ENCODE peak calls at places on chromosomes 11 and 22, in six cellular contexts. One of them, this sample, is unnamed.

GRCh38 chr22:47850644-47851151 is 1088.2 kb downstream of the TBC1D22A start:
- DNase-seq in IMR-90: no peak
- DNase-seq in K562: peak; percentile 1
- DNase-seq in gastrocnemius medialis: no peak
- DNase-seq in brain microvascular endothelial cell: no peak
- DNase-seq in psoas muscle: no peak
- DNase-seq in this sample: no peak

GRCh38 chr11:3971756-3972404 is 116.4 kb downstream of the STIM1 start:
- DNase-seq in psoas muscle: no peak
- DNase-seq in gastrocnemius medialis: no peak
- DNase-seq in K562: no peak
- DNase-seq in IMR-90: peak; percentile 46
- DNase-seq in brain microvascular endothelial cell: no peak
- DNase-seq in this sample: no peak

GRCh38 chr11:48354013-48354412 is 12.3 kb downstream of the OR4C5 start:
- DNase-seq in IMR-90: no peak
- DNase-seq in brain microvascular endothelial cell: no peak
- DNase-seq in gastrocnemius medialis: no peak
- DNase-seq in psoas muscle: no peak
- DNase-seq in K562: no peak
- DNase-seq in this sample: no peak

GRCh38 chr11:662689-663274 is 25.7 kb downstream of the DRD4 start:
- DNase-seq in K562: peak; percentile 53
- DNase-seq in IMR-90: peak; percentile 47
- DNase-seq in brain microvascular endothelial cell: peak; percentile 60
- DNase-seq in psoas muscle: peak; percentile 69
- DNase-seq in gastrocnemius medialis: no peak
- DNase-seq in this sample: peak; percentile 65

GRCh38 chr22:46674367-46674781 is 54.2 kb downstream of the GRAMD4 start:
- DNase-seq in psoas muscle: peak; percentile 64
- DNase-seq in brain microvascular endothelial cell: no peak
- DNase-seq in gastrocnemius medialis: no peak
- DNase-seq in IMR-90: no peak
- DNase-seq in K562: no peak
- DNase-seq in this sample: peak; percentile 66

GRCh38 chr11:33475999-33476398 is 218.8 kb downstream of the HIPK3 start:
- DNase-seq in K562: peak; percentile 2
- DNase-seq in gastrocnemius medialis: no peak
- DNase-seq in brain microvascular endothelial cell: peak; percentile 58
- DNase-seq in psoas muscle: no peak
- DNase-seq in IMR-90: peak; percentile 57
- DNase-seq in this sample: no peak

GRCh38 chr22:49307071-49307830 is 520.4 kb downstream of the BRD1 start:
- DNase-seq in K562: no peak
- DNase-seq in IMR-90: no peak
- DNase-seq in psoas muscle: no peak
- DNase-seq in gastrocnemius medialis: no peak
- DNase-seq in brain microvascular endothelial cell: no peak
- DNase-seq in this sample: no peak

GRCh38 chr11:122235615-122236014 is 119.6 kb upstream of the BLID start:
- DNase-seq in psoas muscle: peak; percentile 57
- DNase-seq in brain microvascular endothelial cell: peak; percentile 33
- DNase-seq in gastrocnemius medialis: peak; percentile 87
- DNase-seq in IMR-90: peak; percentile 96
- DNase-seq in K562: no peak
- DNase-seq in this sample: peak; percentile 20

GRCh38 chr11:6362185-6362867 is 27.9 kb upstream of the SMPD1 start:
- DNase-seq in psoas muscle: peak; percentile 80
- DNase-seq in brain microvascular endothelial cell: no peak
- DNase-seq in IMR-90: no peak
- DNase-seq in gastrocnemius medialis: peak; percentile 88
- DNase-seq in K562: no peak
- DNase-seq in this sample: peak; percentile 86

GRCh38 chr11:98616256-98616655 is 404.5 kb upstream of the CNTN5 start:
- DNase-seq in K562: no peak
- DNase-seq in psoas muscle: no peak
- DNase-seq in IMR-90: no peak
- DNase-seq in brain microvascular endothelial cell: no peak
- DNase-seq in gastrocnemius medialis: no peak
- DNase-seq in this sample: no peak

GRCh38 chr22:49964493-49965290 is 4.1 kb downstream of the PIM3 start:
- DNase-seq in IMR-90: no peak
- DNase-seq in K562: no peak
- DNase-seq in psoas muscle: peak; percentile 25
- DNase-seq in brain microvascular endothelial cell: no peak
- DNase-seq in gastrocnemius medialis: no peak
- DNase-seq in this sample: peak; percentile 9

GRCh38 chr11:61392991-61393595 is 706 bp downstream of the TMEM216 start:
- DNase-seq in gastrocnemius medialis: no peak
- DNase-seq in psoas muscle: no peak
- DNase-seq in brain microvascular endothelial cell: no peak
- DNase-seq in IMR-90: peak; percentile 34
- DNase-seq in K562: peak; percentile 45
- DNase-seq in this sample: no peak

GRCh38 chr11:111512296-111513239 is at the start of gene BTG4:
- DNase-seq in brain microvascular endothelial cell: no peak
- DNase-seq in gastrocnemius medialis: no peak
- DNase-seq in IMR-90: no peak
- DNase-seq in K562: peak; percentile 17
- DNase-seq in psoas muscle: peak; percentile 21
- DNase-seq in this sample: no peak

GRCh38 chr11:25702417-25702816 is 629.5 kb upstream of the ANO3 start:
- DNase-seq in gastrocnemius medialis: no peak
- DNase-seq in brain microvascular endothelial cell: no peak
- DNase-seq in IMR-90: no peak
- DNase-seq in psoas muscle: no peak
- DNase-seq in K562: no peak
- DNase-seq in this sample: no peak

GRCh38 chr11:279966-280761 is 2.0 kb downstream of the NLRP6 start:
- DNase-seq in IMR-90: peak; percentile 30
- DNase-seq in psoas muscle: no peak
- DNase-seq in brain microvascular endothelial cell: no peak
- DNase-seq in K562: no peak
- DNase-seq in gastrocnemius medialis: no peak
- DNase-seq in this sample: peak; percentile 5

GRCh38 chr11:6755303-6755952 is 16.3 kb downstream of the OR2AG2 start:
- DNase-seq in K562: peak; percentile 59
- DNase-seq in IMR-90: peak; percentile 34
- DNase-seq in gastrocnemius medialis: no peak
- DNase-seq in brain microvascular endothelial cell: peak; percentile 43
- DNase-seq in psoas muscle: no peak
- DNase-seq in this sample: no peak

GRCh38 chr22:46674906-46675305 is 54.7 kb downstream of the GRAMD4 start:
- DNase-seq in K562: no peak
- DNase-seq in IMR-90: no peak
- DNase-seq in gastrocnemius medialis: no peak
- DNase-seq in brain microvascular endothelial cell: no peak
- DNase-seq in psoas muscle: no peak
- DNase-seq in this sample: no peak

GRCh38 chr11:64638017-64638664 is 47.1 kb downstream of the SLC22A12 start:
- DNase-seq in IMR-90: no peak
- DNase-seq in K562: no peak
- DNase-seq in brain microvascular endothelial cell: no peak
- DNase-seq in gastrocnemius medialis: no peak
- DNase-seq in psoas muscle: no peak
- DNase-seq in this sample: no peak

GRCh38 chr11:13128381-13128780 is 119.3 kb downstream of the RASSF10 start:
- DNase-seq in psoas muscle: no peak
- DNase-seq in gastrocnemius medialis: no peak
- DNase-seq in K562: no peak
- DNase-seq in IMR-90: peak; percentile 63
- DNase-seq in brain microvascular endothelial cell: no peak
- DNase-seq in this sample: no peak

GRCh38 chr11:89452780-89453179 is 38.4 kb downstream of the NOX4 start:
- DNase-seq in brain microvascular endothelial cell: no peak
- DNase-seq in IMR-90: no peak
- DNase-seq in psoas muscle: no peak
- DNase-seq in K562: no peak
- DNase-seq in gastrocnemius medialis: no peak
- DNase-seq in this sample: no peak

GRCh38 chr11:34134765-34135164 is 29.3 kb downstream of the NAT10 start:
- DNase-seq in psoas muscle: no peak
- DNase-seq in IMR-90: no peak
- DNase-seq in brain microvascular endothelial cell: no peak
- DNase-seq in K562: no peak
- DNase-seq in gastrocnemius medialis: no peak
- DNase-seq in this sample: no peak

GRCh38 chr11:35174666-35175065 is 35.7 kb downstream of the CD44 start:
- DNase-seq in gastrocnemius medialis: no peak
- DNase-seq in K562: no peak
- DNase-seq in psoas muscle: no peak
- DNase-seq in IMR-90: peak; percentile 90
- DNase-seq in brain microvascular endothelial cell: peak; percentile 74
- DNase-seq in this sample: no peak

GRCh38 chr11:78228467-78228866 is 39.7 kb downstream of the USP35 start:
- DNase-seq in gastrocnemius medialis: no peak
- DNase-seq in K562: peak; percentile 73
- DNase-seq in psoas muscle: no peak
- DNase-seq in IMR-90: peak; percentile 55
- DNase-seq in brain microvascular endothelial cell: peak; percentile 28
- DNase-seq in this sample: peak; percentile 55

GRCh38 chr11:118699508-118700220 is 20.2 kb upstream of the TREH start:
- DNase-seq in K562: no peak
- DNase-seq in brain microvascular endothelial cell: no peak
- DNase-seq in gastrocnemius medialis: no peak
- DNase-seq in IMR-90: no peak
- DNase-seq in psoas muscle: no peak
- DNase-seq in this sample: no peak

DNA sequence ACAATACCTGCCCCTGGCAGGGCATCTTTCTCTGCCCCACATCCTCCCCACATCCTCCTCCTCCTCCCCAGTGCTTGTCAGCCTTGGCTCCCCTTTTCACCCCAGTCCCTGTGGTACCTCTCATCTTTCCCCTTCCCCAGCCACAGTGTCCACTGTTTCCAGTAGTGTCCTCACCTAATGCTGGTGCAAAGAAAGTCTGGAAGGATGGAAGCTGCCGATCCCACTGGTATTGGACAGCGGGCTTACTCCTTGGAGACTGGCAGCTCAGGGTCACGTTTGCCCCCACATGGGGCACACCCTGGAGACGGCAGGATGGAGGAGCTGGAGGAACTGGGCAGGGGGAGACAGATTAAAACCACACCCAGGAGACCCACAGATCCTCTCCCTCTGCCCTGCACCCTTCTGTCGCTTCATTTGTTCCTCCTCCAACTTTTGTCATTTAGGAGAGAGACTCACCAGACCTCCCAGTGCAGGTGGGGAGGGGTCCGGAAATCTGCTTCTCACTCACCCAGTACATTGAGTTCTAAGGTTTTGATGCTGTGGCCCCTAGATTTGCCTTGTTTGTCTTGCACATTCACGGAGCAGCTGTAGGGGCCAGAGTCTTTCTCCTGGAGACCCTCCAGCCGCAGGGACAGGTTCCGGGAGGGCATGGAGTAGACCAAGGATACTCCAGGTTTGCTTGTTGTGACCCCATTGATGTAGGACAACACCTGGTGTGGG is 4.1 kb upstream of the VSIG2 start:
- DNase-seq in K562: no peak
- DNase-seq in brain microvascular endothelial cell: no peak
- DNase-seq in gastrocnemius medialis: no peak
- DNase-seq in psoas muscle: no peak
- DNase-seq in IMR-90: no peak
- DNase-seq in this sample: no peak
- H3K27me3 ChIP-seq in K562: peaks cover 60% of the 10 kb centered on the region
- H3K27me3 ChIP-seq in brain microvascular endothelial cell: no peaks in the 10 kb centered on the region
- H3K27me3 ChIP-seq in gastrocnemius medialis: peaks cover 58% of the 10 kb centered on the region
- H3K27me3 ChIP-seq in psoas muscle: peaks cover 18% of the 10 kb centered on the region
- H3K27me3 ChIP-seq in IMR-90: peaks cover 9% of the 10 kb centered on the region
- H3K27me3 ChIP-seq in this sample: peaks cover 52% of the 10 kb centered on the region

GRCh38 chr11:95108671-95109551 is 19.3 kb downstream of the ENDOD1 start:
- DNase-seq in gastrocnemius medialis: no peak
- DNase-seq in IMR-90: peak; percentile 14
- DNase-seq in K562: peak; percentile 92
- DNase-seq in psoas muscle: no peak
- DNase-seq in brain microvascular endothelial cell: peak; percentile 86
- DNase-seq in this sample: peak; percentile 37
- H3K27ac ChIP-seq in gastrocnemius medialis: peak overlapping the region; percentile 89
- H3K27ac ChIP-seq in IMR-90: no peak overlapping the region
- H3K27ac ChIP-seq in K562: peak overlapping the region; percentile 88
- H3K27ac ChIP-seq in psoas muscle: peak overlapping the region; percentile 94
- H3K27ac ChIP-seq in brain microvascular endothelial cell: peak overlapping the region; percentile 88
- H3K27ac ChIP-seq in this sample: peak overlapping the region; percentile 54

DNA sequence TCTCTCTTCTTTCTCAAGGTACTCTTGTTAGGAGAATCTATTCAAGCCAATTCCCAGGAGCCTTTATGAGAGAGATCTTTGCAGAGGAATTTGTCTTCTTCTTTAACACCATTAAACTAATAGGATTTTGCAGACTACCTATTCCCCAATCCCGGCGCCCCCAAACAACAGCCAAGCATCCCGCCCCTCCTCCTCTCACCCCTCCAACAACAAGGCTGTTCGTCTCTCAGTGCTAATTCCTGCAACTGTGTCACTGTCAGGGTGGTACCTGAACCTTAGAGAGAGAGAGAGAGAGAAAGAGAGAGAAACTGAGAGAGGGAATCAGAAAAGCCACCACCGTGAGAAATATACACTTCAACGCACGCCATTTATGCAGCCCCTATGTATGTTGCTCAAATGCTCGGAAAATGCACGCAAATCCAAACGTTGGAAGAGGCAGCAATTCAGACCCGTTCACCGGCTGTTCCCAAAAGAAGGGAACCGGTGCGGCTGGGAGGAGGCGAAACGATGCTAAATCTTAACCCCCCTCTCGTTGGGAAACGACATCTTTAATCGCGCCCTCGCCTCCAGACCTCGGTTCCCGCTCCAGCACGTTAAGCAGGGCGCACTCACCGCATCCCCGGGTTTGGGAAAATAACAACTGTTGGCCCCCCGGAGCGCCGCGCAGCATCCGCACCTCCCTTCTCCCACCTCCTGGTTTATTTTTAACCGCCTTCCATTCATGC is 943 bp downstream of the KCNA4 start:
- DNase-seq in gastrocnemius medialis: no peak
- DNase-seq in IMR-90: no peak
- DNase-seq in brain microvascular endothelial cell: no peak
- DNase-seq in K562: no peak
- DNase-seq in psoas muscle: no peak
- DNase-seq in this sample: no peak
- H3K27me3 ChIP-seq in gastrocnemius medialis: peaks cover 47% of the 10 kb centered on the region
- H3K27me3 ChIP-seq in IMR-90: peaks cover 19% of the 10 kb centered on the region
- H3K27me3 ChIP-seq in brain microvascular endothelial cell: peaks cover 20% of the 10 kb centered on the region
- H3K27me3 ChIP-seq in K562: no peaks in the 10 kb centered on the region
- H3K27me3 ChIP-seq in psoas muscle: peaks cover 24% of the 10 kb centered on the region
- H3K27me3 ChIP-seq in this sample: peaks cover 30% of the 10 kb centered on the region

GRCh38 chr11:128717581-128717980 is 23.7 kb downstream of the FLI1 start:
- DNase-seq in brain microvascular endothelial cell: no peak
- DNase-seq in gastrocnemius medialis: no peak
- DNase-seq in IMR-90: no peak
- DNase-seq in K562: no peak
- DNase-seq in psoas muscle: no peak
- DNase-seq in this sample: no peak

GRCh38 chr11:128714881-128715280 is 21.0 kb downstream of the FLI1 start:
- DNase-seq in brain microvascular endothelial cell: peak; percentile 95
- DNase-seq in gastrocnemius medialis: no peak
- DNase-seq in IMR-90: peak; percentile 97
- DNase-seq in psoas muscle: no peak
- DNase-seq in K562: no peak
- DNase-seq in this sample: no peak

GRCh38 chr11:128716661-128717210 is 22.9 kb downstream of the FLI1 start:
- DNase-seq in brain microvascular endothelial cell: peak; percentile 53
- DNase-seq in psoas muscle: no peak
- DNase-seq in gastrocnemius medialis: no peak
- DNase-seq in IMR-90: peak; percentile 62
- DNase-seq in K562: no peak
- DNase-seq in this sample: no peak

GRCh38 chr11:128715691-128716153 is 21.9 kb downstream of the FLI1 start:
- DNase-seq in brain microvascular endothelial cell: peak; percentile 47
- DNase-seq in IMR-90: peak; percentile 40
- DNase-seq in K562: no peak
- DNase-seq in psoas muscle: no peak
- DNase-seq in gastrocnemius medialis: no peak
- DNase-seq in this sample: peak; percentile 35

GRCh38 chr11:128716231-128716630 is 22.4 kb downstream of the FLI1 start:
- DNase-seq in K562: no peak
- DNase-seq in brain microvascular endothelial cell: no peak
- DNase-seq in psoas muscle: no peak
- DNase-seq in IMR-90: no peak
- DNase-seq in gastrocnemius medialis: no peak
- DNase-seq in this sample: peak; percentile 22
- H3K27ac ChIP-seq in K562: no peak overlapping the region
- H3K27ac ChIP-seq in brain microvascular endothelial cell: peak overlapping the region; percentile 86
- H3K27ac ChIP-seq in psoas muscle: peak overlapping the region; percentile 57
- H3K27ac ChIP-seq in IMR-90: peak overlapping the region; percentile 82
- H3K27ac ChIP-seq in gastrocnemius medialis: peak overlapping the region; percentile 73
- H3K27ac ChIP-seq in this sample: peak overlapping the region; percentile 83

This sample was measured in heart right ventricle.